ENCODE peak calls at places on chromosome 3, in five cellular contexts. X is AG04450, C is neural crest cell, Q is EH, K is neuronal stem cell. O is an unnamed sample.

GRCh38 chr3:130242850-130243569 is 102.5 kb upstream of the COL6A5 start:
- DNase-seq in X (no peak), C (no peak), Q (peak; percentile 32), K (no peak), O (no peak)

GRCh38 chr3:77254967-77255831 is 215.3 kb downstream of the ROBO2 start:
- DNase-seq in X (peak; percentile 37), C (peak; percentile 50), Q (peak; percentile 53), K (peak; percentile 56), O (peak; percentile 13)

GRCh38 chr3:121362035-121362734 is 183.6 kb downstream of the POLQ start:
- DNase-seq in X (no peak), C (no peak), Q (no peak), K (no peak), O (no peak)

GRCh38 chr3:15510493-15510892 is 11.0 kb downstream of the COLQ start:
- DNase-seq in X (no peak), C (no peak), Q (no peak), K (no peak), O (no peak)

GRCh38 chr3:143763568-143764162 is 84.6 kb downstream of the SLC9A9 start:
- DNase-seq in X (no peak), C (no peak), Q (no peak), K (no peak), O (no peak)

GRCh38 chr3:181711325-181712135 is at the start of gene SOX2:
- DNase-seq in X (no peak), C (peak; percentile 82), Q (peak; percentile 42), K (peak; percentile 95), O (no peak)

GRCh38 chr3:193943200-193943599 is 192.7 kb upstream of the HES1 start:
- DNase-seq in X (no peak), C (peak; percentile 9), Q (no peak), K (no peak), O (no peak)

GRCh38 chr3:52471371-52472238 is 16.2 kb downstream of the NISCH start:
- DNase-seq in X (no peak), C (peak; percentile 52), Q (peak; percentile 42), K (no peak), O (no peak)

GRCh38 chr3:53036063-53036619 is 9.7 kb downstream of the SFMBT1 start:
- DNase-seq in X (no peak), C (no peak), Q (no peak), K (no peak), O (no peak)

GRCh38 chr3:128969993-128970740 is 23.7 kb downstream of the CFAP92 start:
- DNase-seq in X (no peak), C (peak; percentile 72), Q (peak; percentile 54), K (peak; percentile 58), O (no peak)

GRCh38 chr3:149401926-149402310 is 24.5 kb upstream of the TM4SF1 start:
- DNase-seq in X (no peak), C (no peak), Q (no peak), K (no peak), O (no peak)

GRCh38 chr3:14524311-14524711 is 15.8 kb downstream of the GRIP2 start:
- DNase-seq in X (no peak), C (no peak), Q (no peak), K (no peak), O (no peak)

GRCh38 chr3:64612082-64612860 is 75.5 kb downstream of the ADAMTS9 start:
- DNase-seq in X (no peak), C (no peak), Q (no peak), K (no peak), O (no peak)

GRCh38 chr3:134647902-134648760 is 2.7 kb downstream of the KY start:
- DNase-seq in X (no peak), C (no peak), Q (no peak), K (no peak), O (no peak)

GRCh38 chr3:153373571-153373970 is 211.5 kb downstream of the RAP2B start:
- DNase-seq in X (no peak), C (no peak), Q (peak; percentile 3), K (no peak), O (no peak)

GRCh38 chr3:10273697-10274305 is 18.9 kb downstream of the GHRL start:
- DNase-seq in X (no peak), C (no peak), Q (peak; percentile 40), K (no peak), O (no peak)

GRCh38 chr3:65928110-65928509 is 110.6 kb downstream of the MAGI1 start:
- DNase-seq in X (no peak), C (no peak), Q (no peak), K (no peak), O (no peak)

GRCh38 chr3:134449951-134450350 is 35.8 kb downstream of the ANAPC13 start:
- DNase-seq in X (no peak), C (no peak), Q (no peak), K (no peak), O (no peak)

O was measured in AG09309.